ENCODE peak calls at places on chromosome 11, in eight cellular contexts. E is nephron progenitor cell; O is brain microvascular endothelial cell; C is EL; D is hypothalamus; U is left ventricle myocardium inferior; L is astrocyte of the hippocampus; M is stimulated activated CD8-positive, alpha-beta memory T cell treated with anti-CD3 and anti-CD28 coated beads, Interleukin-15, amount 100 ng/mL, for 4 hours. Z is an unnamed sample.

GRCh38 chr11:27356624-27357222 is 6.3 kb downstream of the CCDC34 start:
- DNase-seq in O (no peak), E (no peak), C (no peak), U (no peak), L (no peak), D (no peak), M (no peak), Z (no peak)

GRCh38 chr11:94218372-94218771 is 86.0 kb upstream of the IZUMO1R start:
- DNase-seq in O (no peak), M (no peak), U (no peak), E (peak), D (no peak), L (peak), C (no peak), Z (no peak)

GRCh38 chr11:65303542-65303941 is 11.1 kb upstream of the CDC42EP2 start:
- DNase-seq in O (no peak), U (no peak), D (no peak), M (no peak), L (no peak), C (no peak), E (no peak), Z (no peak)

GRCh38 chr11:35115688-35116030 is 23.3 kb upstream of the CD44 start:
- DNase-seq in D (no peak), C (no peak), E (no peak), O (no peak), L (no peak), U (no peak), M (no peak), Z (no peak)

GRCh38 chr11:8907116-8907515 is 3.9 kb upstream of the AKIP1 start:
- DNase-seq in O (no peak), C (peak), U (no peak), M (no peak), D (no peak), L (no peak), E (no peak), Z (no peak)

GRCh38 chr11:125468852-125469251 is 27.2 kb downstream of the FEZ1 start:
- DNase-seq in L (no peak), M (no peak), E (no peak), D (no peak), U (no peak), O (no peak), C (no peak), Z (no peak)

GRCh38 chr11:111663820-111664219 is 61.6 kb downstream of the SIK2 start:
- DNase-seq in D (no peak), E (no peak), U (peak), L (peak), O (peak), M (no peak), C (peak), Z (no peak)

GRCh38 chr11:110295487-110296225 is 758 bp downstream of the RDX start:
- DNase-seq in M (no peak), U (peak), O (peak), D (peak), E (peak), C (peak), L (peak), Z (no peak)

GRCh38 chr11:113926273-113927183 is 21.9 kb downstream of the HTR3B start:
- DNase-seq in D (no peak), O (no peak), U (no peak), L (peak), C (no peak), M (no peak), E (no peak), Z (no peak)

GRCh38 chr11:35893796-35894475 is 49.9 kb upstream of the LDLRAD3 start:
- DNase-seq in E (no peak), C (peak), O (no peak), U (no peak), M (no peak), D (no peak), L (no peak), Z (no peak)

GRCh38 chr11:2687782-2688191 is 12.0 kb downstream of the KCNQ1OT1 start:
- DNase-seq in M (no peak), L (no peak), C (no peak), D (no peak), O (no peak), U (no peak), E (peak), Z (no peak)

GRCh38 chr11:134579709-134580634 is 167.9 kb upstream of the B3GAT1 start:
- DNase-seq in U (no peak), E (no peak), M (no peak), L (no peak), O (no peak), C (no peak), D (no peak), Z (no peak)

Z was measured in RKO.